ENCODE peak calls at places on chromosomes 7 and 10, in eight cellular contexts. One of them, this sample, is unnamed.
A peak's percentile ranks its signal among the peaks of the same experiment; 100 is the strongest.

GRCh38 chr10:124946945-124947344 is 5.0 kb downstream of the ZRANB1 start:
- DNase-seq in OCI-LY7: no peak
- DNase-seq in upper lobe of right lung: no peak
- DNase-seq in CD8-positive, alpha-beta memory T cell: no peak
- DNase-seq in effector memory CD4-positive, alpha-beta T cell: no peak
- DNase-seq in left ventricle myocardium inferior: no peak
- DNase-seq in hepatocyte: no peak
- DNase-seq in CD8-positive, alpha-beta T cell: no peak
- DNase-seq in this sample: no peak

GRCh38 chr7:107860981-107861652 is 29.9 kb upstream of the DLD start:
- DNase-seq in upper lobe of right lung: no peak
- DNase-seq in OCI-LY7: no peak
- DNase-seq in CD8-positive, alpha-beta T cell: no peak
- DNase-seq in hepatocyte: no peak
- DNase-seq in left ventricle myocardium inferior: no peak
- DNase-seq in effector memory CD4-positive, alpha-beta T cell: no peak
- DNase-seq in CD8-positive, alpha-beta memory T cell: no peak
- DNase-seq in this sample: no peak

GRCh38 chr10:94747838-94748237 is 14.6 kb upstream of the CYP2C19 start:
- DNase-seq in left ventricle myocardium inferior: no peak
- DNase-seq in hepatocyte: no peak
- DNase-seq in effector memory CD4-positive, alpha-beta T cell: no peak
- DNase-seq in CD8-positive, alpha-beta memory T cell: no peak
- DNase-seq in CD8-positive, alpha-beta T cell: no peak
- DNase-seq in upper lobe of right lung: no peak
- DNase-seq in OCI-LY7: no peak
- DNase-seq in this sample: no peak

GRCh38 chr7:39527951-39528350 is 38.3 kb upstream of the YAE1 start:
- DNase-seq in OCI-LY7: no peak
- DNase-seq in upper lobe of right lung: no peak
- DNase-seq in effector memory CD4-positive, alpha-beta T cell: no peak
- DNase-seq in CD8-positive, alpha-beta T cell: no peak
- DNase-seq in hepatocyte: no peak
- DNase-seq in CD8-positive, alpha-beta memory T cell: no peak
- DNase-seq in left ventricle myocardium inferior: no peak
- DNase-seq in this sample: no peak

GRCh38 chr10:110642980-110643655 is 1.0 kb upstream of the RBM20 start:
- DNase-seq in effector memory CD4-positive, alpha-beta T cell: no peak
- DNase-seq in left ventricle myocardium inferior: peak; percentile 26
- DNase-seq in OCI-LY7: no peak
- DNase-seq in hepatocyte: peak; percentile 33
- DNase-seq in CD8-positive, alpha-beta memory T cell: no peak
- DNase-seq in CD8-positive, alpha-beta T cell: no peak
- DNase-seq in upper lobe of right lung: no peak
- DNase-seq in this sample: no peak

GRCh38 chr10:14039968-14040668 is 290.6 kb downstream of the FRMD4A start:
- DNase-seq in OCI-LY7: no peak
- DNase-seq in upper lobe of right lung: no peak
- DNase-seq in hepatocyte: no peak
- DNase-seq in CD8-positive, alpha-beta memory T cell: no peak
- DNase-seq in effector memory CD4-positive, alpha-beta T cell: no peak
- DNase-seq in CD8-positive, alpha-beta T cell: no peak
- DNase-seq in left ventricle myocardium inferior: no peak
- DNase-seq in this sample: no peak

GRCh38 chr10:47421057-47421952 is 37.2 kb upstream of the ZNF488 start:
- DNase-seq in CD8-positive, alpha-beta T cell: no peak
- DNase-seq in OCI-LY7: no peak
- DNase-seq in left ventricle myocardium inferior: no peak
- DNase-seq in hepatocyte: no peak
- DNase-seq in upper lobe of right lung: no peak
- DNase-seq in effector memory CD4-positive, alpha-beta T cell: no peak
- DNase-seq in CD8-positive, alpha-beta memory T cell: no peak
- DNase-seq in this sample: no peak

GRCh38 chr10:75438275-75438674 is 6.9 kb downstream of the LRMDA start:
- DNase-seq in upper lobe of right lung: no peak
- DNase-seq in effector memory CD4-positive, alpha-beta T cell: no peak
- DNase-seq in CD8-positive, alpha-beta memory T cell: no peak
- DNase-seq in left ventricle myocardium inferior: no peak
- DNase-seq in CD8-positive, alpha-beta T cell: no peak
- DNase-seq in OCI-LY7: no peak
- DNase-seq in hepatocyte: no peak
- DNase-seq in this sample: no peak

GRCh38 chr7:155860840-155861479 is 48.7 kb upstream of the SHH start:
- DNase-seq in hepatocyte: peak; percentile 69
- DNase-seq in left ventricle myocardium inferior: no peak
- DNase-seq in upper lobe of right lung: peak; percentile 93
- DNase-seq in OCI-LY7: no peak
- DNase-seq in CD8-positive, alpha-beta memory T cell: no peak
- DNase-seq in effector memory CD4-positive, alpha-beta T cell: no peak
- DNase-seq in CD8-positive, alpha-beta T cell: peak; percentile 11
- DNase-seq in this sample: no peak

GRCh38 chr10:20966426-20966825 is 69.3 kb upstream of the NEBL start:
- DNase-seq in upper lobe of right lung: no peak
- DNase-seq in CD8-positive, alpha-beta T cell: no peak
- DNase-seq in CD8-positive, alpha-beta memory T cell: no peak
- DNase-seq in left ventricle myocardium inferior: no peak
- DNase-seq in hepatocyte: no peak
- DNase-seq in OCI-LY7: no peak
- DNase-seq in effector memory CD4-positive, alpha-beta T cell: no peak
- DNase-seq in this sample: no peak

GRCh38 chr10:31299119-31299518 is 19.9 kb upstream of the ZEB1 start:
- DNase-seq in CD8-positive, alpha-beta memory T cell: no peak
- DNase-seq in upper lobe of right lung: no peak
- DNase-seq in effector memory CD4-positive, alpha-beta T cell: no peak
- DNase-seq in OCI-LY7: no peak
- DNase-seq in CD8-positive, alpha-beta T cell: no peak
- DNase-seq in left ventricle myocardium inferior: no peak
- DNase-seq in hepatocyte: no peak
- DNase-seq in this sample: no peak

GRCh38 chr10:112383325-112383724 is 9.4 kb downstream of the ACSL5 start:
- DNase-seq in CD8-positive, alpha-beta T cell: peak; percentile 34
- DNase-seq in hepatocyte: peak; percentile 86
- DNase-seq in CD8-positive, alpha-beta memory T cell: no peak
- DNase-seq in OCI-LY7: no peak
- DNase-seq in effector memory CD4-positive, alpha-beta T cell: no peak
- DNase-seq in left ventricle myocardium inferior: no peak
- DNase-seq in upper lobe of right lung: no peak
- DNase-seq in this sample: no peak

GRCh38 chr10:116721991-116722392 is 20.4 kb downstream of the HSPA12A start:
- DNase-seq in effector memory CD4-positive, alpha-beta T cell: no peak
- DNase-seq in upper lobe of right lung: no peak
- DNase-seq in OCI-LY7: no peak
- DNase-seq in CD8-positive, alpha-beta T cell: no peak
- DNase-seq in hepatocyte: no peak
- DNase-seq in left ventricle myocardium inferior: no peak
- DNase-seq in CD8-positive, alpha-beta memory T cell: no peak
- DNase-seq in this sample: no peak

GRCh38 chr7:151404216-151405011 is 5.4 kb downstream of the WDR86 start:
- DNase-seq in CD8-positive, alpha-beta memory T cell: no peak
- DNase-seq in hepatocyte: peak; percentile 38
- DNase-seq in OCI-LY7: no peak
- DNase-seq in left ventricle myocardium inferior: no peak
- DNase-seq in CD8-positive, alpha-beta T cell: no peak
- DNase-seq in effector memory CD4-positive, alpha-beta T cell: no peak
- DNase-seq in upper lobe of right lung: peak; percentile 82
- DNase-seq in this sample: no peak

GRCh38 chr7:153682628-153683027 is 369.6 kb upstream of the DPP6 start:
- DNase-seq in CD8-positive, alpha-beta memory T cell: no peak
- DNase-seq in hepatocyte: no peak
- DNase-seq in left ventricle myocardium inferior: no peak
- DNase-seq in effector memory CD4-positive, alpha-beta T cell: no peak
- DNase-seq in upper lobe of right lung: no peak
- DNase-seq in CD8-positive, alpha-beta T cell: no peak
- DNase-seq in OCI-LY7: no peak
- DNase-seq in this sample: no peak

GRCh38 chr7:28983396-28984190 is 25.5 kb upstream of the TRIL start:
- DNase-seq in left ventricle myocardium inferior: no peak
- DNase-seq in effector memory CD4-positive, alpha-beta T cell: no peak
- DNase-seq in CD8-positive, alpha-beta T cell: no peak
- DNase-seq in upper lobe of right lung: no peak
- DNase-seq in CD8-positive, alpha-beta memory T cell: no peak
- DNase-seq in OCI-LY7: no peak
- DNase-seq in hepatocyte: no peak
- DNase-seq in this sample: no peak

GRCh38 chr10:69936091-69936490 is 116.6 kb upstream of the MACROH2A2 start:
- DNase-seq in CD8-positive, alpha-beta memory T cell: no peak
- DNase-seq in hepatocyte: no peak
- DNase-seq in left ventricle myocardium inferior: no peak
- DNase-seq in OCI-LY7: peak; percentile 58
- DNase-seq in CD8-positive, alpha-beta T cell: no peak
- DNase-seq in upper lobe of right lung: no peak
- DNase-seq in effector memory CD4-positive, alpha-beta T cell: no peak
- DNase-seq in this sample: no peak

GRCh38 chr10:130727766-130728490 is 583.6 kb downstream of the TCERG1L start:
- DNase-seq in CD8-positive, alpha-beta memory T cell: no peak
- DNase-seq in OCI-LY7: no peak
- DNase-seq in upper lobe of right lung: peak; percentile 34
- DNase-seq in left ventricle myocardium inferior: no peak
- DNase-seq in hepatocyte: no peak
- DNase-seq in CD8-positive, alpha-beta T cell: no peak
- DNase-seq in effector memory CD4-positive, alpha-beta T cell: no peak
- DNase-seq in this sample: no peak

GRCh38 chr7:30521532-30521931 is 16.9 kb upstream of the GGCT start:
- DNase-seq in left ventricle myocardium inferior: peak; percentile 64
- DNase-seq in OCI-LY7: no peak
- DNase-seq in CD8-positive, alpha-beta memory T cell: no peak
- DNase-seq in CD8-positive, alpha-beta T cell: no peak
- DNase-seq in upper lobe of right lung: no peak
- DNase-seq in effector memory CD4-positive, alpha-beta T cell: no peak
- DNase-seq in hepatocyte: peak; percentile 58
- DNase-seq in this sample: no peak

GRCh38 chr10:132245056-132245455 is 58.3 kb downstream of the DPYSL4 start:
- DNase-seq in effector memory CD4-positive, alpha-beta T cell: no peak
- DNase-seq in upper lobe of right lung: no peak
- DNase-seq in hepatocyte: no peak
- DNase-seq in CD8-positive, alpha-beta T cell: no peak
- DNase-seq in CD8-positive, alpha-beta memory T cell: no peak
- DNase-seq in left ventricle myocardium inferior: no peak
- DNase-seq in OCI-LY7: no peak
- DNase-seq in this sample: no peak

GRCh38 chr10:43398939-43399871 is 9.8 kb downstream of the HNRNPF start:
- DNase-seq in effector memory CD4-positive, alpha-beta T cell: no peak
- DNase-seq in upper lobe of right lung: peak; percentile 8
- DNase-seq in left ventricle myocardium inferior: no peak
- DNase-seq in OCI-LY7: no peak
- DNase-seq in hepatocyte: no peak
- DNase-seq in CD8-positive, alpha-beta memory T cell: no peak
- DNase-seq in CD8-positive, alpha-beta T cell: no peak
- DNase-seq in this sample: no peak

GRCh38 chr10:43402176-43402575 is 6.8 kb downstream of the HNRNPF start:
- DNase-seq in OCI-LY7: no peak
- DNase-seq in hepatocyte: no peak
- DNase-seq in upper lobe of right lung: no peak
- DNase-seq in CD8-positive, alpha-beta memory T cell: no peak
- DNase-seq in CD8-positive, alpha-beta T cell: no peak
- DNase-seq in left ventricle myocardium inferior: no peak
- DNase-seq in effector memory CD4-positive, alpha-beta T cell: no peak
- DNase-seq in this sample: no peak

GRCh38 chr10:43401627-43402026 is 7.4 kb downstream of the HNRNPF start:
- DNase-seq in CD8-positive, alpha-beta T cell: no peak
- DNase-seq in OCI-LY7: no peak
- DNase-seq in upper lobe of right lung: no peak
- DNase-seq in left ventricle myocardium inferior: no peak
- DNase-seq in hepatocyte: no peak
- DNase-seq in CD8-positive, alpha-beta memory T cell: no peak
- DNase-seq in effector memory CD4-positive, alpha-beta T cell: no peak
- DNase-seq in this sample: no peak

GRCh38 chr10:43396928-43397624 is 11.9 kb downstream of the HNRNPF start:
- DNase-seq in OCI-LY7: peak; percentile 94
- DNase-seq in CD8-positive, alpha-beta memory T cell: peak; percentile 77
- DNase-seq in upper lobe of right lung: peak; percentile 96
- DNase-seq in effector memory CD4-positive, alpha-beta T cell: peak; percentile 66
- DNase-seq in left ventricle myocardium inferior: peak; percentile 90
- DNase-seq in hepatocyte: peak; percentile 95
- DNase-seq in CD8-positive, alpha-beta T cell: peak; percentile 83
- DNase-seq in this sample: peak; percentile 74

GRCh38 chr10:43399911-43400310 is 9.1 kb downstream of the HNRNPF start:
- DNase-seq in CD8-positive, alpha-beta T cell: no peak
- DNase-seq in CD8-positive, alpha-beta memory T cell: no peak
- DNase-seq in left ventricle myocardium inferior: no peak
- DNase-seq in OCI-LY7: no peak
- DNase-seq in hepatocyte: no peak
- DNase-seq in effector memory CD4-positive, alpha-beta T cell: no peak
- DNase-seq in upper lobe of right lung: no peak
- DNase-seq in this sample: no peak
- H3K27ac ChIP-seq in CD8-positive, alpha-beta T cell: peak overlapping the region; percentile 11
- H3K27ac ChIP-seq in CD8-positive, alpha-beta memory T cell: peak overlapping the region; percentile 85
- H3K27ac ChIP-seq in left ventricle myocardium inferior: no peak overlapping the region
- H3K27ac ChIP-seq in OCI-LY7: peak overlapping the region; percentile 82
- H3K27ac ChIP-seq in hepatocyte: peak overlapping the region; percentile 100
- H3K27ac ChIP-seq in effector memory CD4-positive, alpha-beta T cell: peak overlapping the region; percentile 95
- H3K27ac ChIP-seq in upper lobe of right lung: no peak overlapping the region
- H3K27ac ChIP-seq in this sample: no peak overlapping the region

DNA sequence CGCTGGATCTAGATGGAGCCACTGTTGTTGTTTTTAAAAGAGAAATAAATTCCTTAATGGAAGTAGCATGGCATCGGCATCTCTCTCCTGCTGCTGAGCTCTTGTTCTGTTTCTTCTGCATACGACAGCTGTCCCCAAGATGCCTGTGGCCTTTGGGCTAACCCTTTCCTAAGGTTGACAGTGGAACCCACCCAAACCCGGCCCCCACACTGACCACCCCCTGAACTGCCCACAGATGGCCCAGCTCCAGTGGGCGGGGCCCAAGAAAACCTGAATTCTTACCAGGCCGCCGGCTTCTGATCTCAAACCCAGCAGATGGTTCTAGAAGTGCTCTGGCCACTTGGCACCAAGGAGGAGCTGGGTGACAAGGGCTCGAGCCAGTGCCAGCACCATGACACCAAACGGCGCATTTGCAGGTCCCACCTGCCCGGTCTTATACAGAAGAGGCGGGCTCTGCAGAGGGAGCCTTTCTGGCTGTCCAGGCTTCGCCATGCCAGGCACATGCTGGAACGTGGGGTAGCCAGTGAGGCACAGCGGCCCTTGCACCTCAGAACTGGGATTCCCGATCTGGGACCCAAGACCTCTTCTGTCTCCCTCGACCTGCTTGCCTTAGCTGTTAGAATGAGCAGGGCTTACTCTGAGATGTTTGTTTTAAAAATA is 82.7 kb downstream of the RGS10 start:
- DNase-seq in upper lobe of right lung: no peak
- DNase-seq in effector memory CD4-positive, alpha-beta T cell: no peak
- DNase-seq in OCI-LY7: no peak
- DNase-seq in hepatocyte: no peak
- DNase-seq in CD8-positive, alpha-beta T cell: no peak
- DNase-seq in left ventricle myocardium inferior: no peak
- DNase-seq in CD8-positive, alpha-beta memory T cell: no peak
- DNase-seq in this sample: no peak
- H3K27ac ChIP-seq in upper lobe of right lung: no peak overlapping the region
- H3K27ac ChIP-seq in effector memory CD4-positive, alpha-beta T cell: no peak overlapping the region
- H3K27ac ChIP-seq in OCI-LY7: no peak overlapping the region
- H3K27ac ChIP-seq in hepatocyte: no peak overlapping the region
- H3K27ac ChIP-seq in CD8-positive, alpha-beta T cell: no peak overlapping the region
- H3K27ac ChIP-seq in left ventricle myocardium inferior: no peak overlapping the region
- H3K27ac ChIP-seq in CD8-positive, alpha-beta memory T cell: no peak overlapping the region
- H3K27ac ChIP-seq in this sample: no peak overlapping the region

GRCh38 chr7:51082096-51082840 is 234.3 kb downstream of the COBL start:
- DNase-seq in CD8-positive, alpha-beta memory T cell: no peak
- DNase-seq in OCI-LY7: no peak
- DNase-seq in upper lobe of right lung: no peak
- DNase-seq in effector memory CD4-positive, alpha-beta T cell: no peak
- DNase-seq in hepatocyte: no peak
- DNase-seq in CD8-positive, alpha-beta T cell: no peak
- DNase-seq in left ventricle myocardium inferior: peak; percentile 53
- DNase-seq in this sample: no peak
- H3K27ac ChIP-seq in CD8-positive, alpha-beta memory T cell: no peak overlapping the region
- H3K27ac ChIP-seq in OCI-LY7: no peak overlapping the region
- H3K27ac ChIP-seq in upper lobe of right lung: no peak overlapping the region
- H3K27ac ChIP-seq in effector memory CD4-positive, alpha-beta T cell: no peak overlapping the region
- H3K27ac ChIP-seq in hepatocyte: no peak overlapping the region
- H3K27ac ChIP-seq in CD8-positive, alpha-beta T cell: no peak overlapping the region
- H3K27ac ChIP-seq in left ventricle myocardium inferior: peak overlapping the region; percentile 76
- H3K27ac ChIP-seq in this sample: no peak overlapping the region

GRCh38 chr10:103969857-103970627 is 3.1 kb downstream of the SLK start:
- DNase-seq in CD8-positive, alpha-beta T cell: no peak
- DNase-seq in OCI-LY7: no peak
- DNase-seq in left ventricle myocardium inferior: no peak
- DNase-seq in upper lobe of right lung: no peak
- DNase-seq in CD8-positive, alpha-beta memory T cell: no peak
- DNase-seq in effector memory CD4-positive, alpha-beta T cell: no peak
- DNase-seq in hepatocyte: no peak
- DNase-seq in this sample: no peak
- H3K27ac ChIP-seq in CD8-positive, alpha-beta T cell: no peak overlapping the region
- H3K27ac ChIP-seq in OCI-LY7: no peak overlapping the region
- H3K27ac ChIP-seq in left ventricle myocardium inferior: peak overlapping the region; percentile 47
- H3K27ac ChIP-seq in upper lobe of right lung: peak overlapping the region; percentile 95
- H3K27ac ChIP-seq in CD8-positive, alpha-beta memory T cell: peak overlapping the region; percentile 13
- H3K27ac ChIP-seq in effector memory CD4-positive, alpha-beta T cell: peak overlapping the region; percentile 23
- H3K27ac ChIP-seq in hepatocyte: no peak overlapping the region
- H3K27ac ChIP-seq in this sample: no peak overlapping the region